ENCODE peak calls at places on chromosomes 12 and 14, in four cellular contexts. R, B, H and Y are unnamed samples.

GRCh38 chr14:96130854-96131253 is 73.8 kb upstream of the BDKRB2 start:
- DNase-seq in R (no peak), B (no peak), H (no peak), Y (no peak)

GRCh38 chr14:44887596-44887955 is 74.2 kb downstream of the KLHL28 start:
- DNase-seq in R (no peak), B (no peak), H (no peak), Y (no peak)

GRCh38 chr14:51828017-51828797 is 32.2 kb upstream of the GNG2 start:
- DNase-seq in R (peak), B (no peak), H (peak), Y (no peak)

GRCh38 chr12:94172031-94172430 is 23.7 kb downstream of the PLXNC1 start:
- DNase-seq in R (no peak), B (no peak), H (peak), Y (no peak)

GRCh38 chr14:22159049-22159448 is 430.0 kb downstream of the DAD1 start:
- DNase-seq in R (peak), B (no peak), H (no peak), Y (no peak)

GRCh38 chr12:130431176-130431575 is 93.5 kb downstream of the PIWIL1 start:
- DNase-seq in R (no peak), B (no peak), H (no peak), Y (no peak)

GRCh38 chr12:97203408-97203807 is 259.2 kb upstream of the RMST start:
- DNase-seq in R (no peak), B (no peak), H (no peak), Y (no peak)

GRCh38 chr14:99689266-99690236 is 5.5 kb downstream of the CYP46A1 start:
- DNase-seq in R (no peak), B (no peak), H (no peak), Y (no peak)

GRCh38 chr12:11812558-11813421 is 163.3 kb downstream of the ETV6 start:
- DNase-seq in R (no peak), B (no peak), H (peak), Y (no peak)

GRCh38 chr14:55416866-55417265 is 5.2 kb upstream of the ATG14 start:
- DNase-seq in R (no peak), B (no peak), H (peak), Y (no peak)

GRCh38 chr14:104635717-104636116 is 31.1 kb upstream of the TMEM179 start:
- DNase-seq in R (no peak), B (no peak), H (no peak), Y (no peak)

GRCh38 chr12:34219046-34219770 is 196.9 kb downstream of the ALG10 start:
- DNase-seq in R (no peak), B (no peak), H (no peak), Y (no peak)

GRCh38 chr12:1920971-1921370 is 2.5 kb upstream of the CACNA2D4 start:
- DNase-seq in R (no peak), B (no peak), H (no peak), Y (no peak)

GRCh38 chr14:83556746-83557460 is 1973.0 kb upstream of the FLRT2 start:
- DNase-seq in R (no peak), B (peak), H (no peak), Y (no peak)

GRCh38 chr12:116037941-116038837 is 239.3 kb downstream of the MED13L start:
- DNase-seq in R (peak), B (peak), H (no peak), Y (peak)

GRCh38 chr12:126397071-126397571 is 1331.9 kb downstream of the AACS start:
- DNase-seq in R (no peak), B (no peak), H (no peak), Y (no peak)

GRCh38 chr12:104456417-104456949 is at the start of gene CHST11:
- DNase-seq in R (peak), B (peak), H (peak), Y (peak)

GRCh38 chr12:49369723-49370145 is 2.5 kb downstream of the SPATS2 start:
- DNase-seq in R (no peak), B (no peak), H (peak), Y (no peak)

GRCh38 chr12:13000935-13001724 is 1.1 kb upstream of the HEBP1 start:
- DNase-seq in R (peak), B (no peak), H (peak), Y (no peak)

GRCh38 chr14:75833326-75834020 is 148.3 kb downstream of the TGFB3 start:
- DNase-seq in R (no peak), B (no peak), H (no peak), Y (no peak)

GRCh38 chr12:52203126-52203921 is 11.5 kb upstream of the KRT80 start:
- DNase-seq in R (peak), B (no peak), H (peak), Y (peak)

GRCh38 chr14:95294834-95295599 is 24.7 kb downstream of the CLMN start:
- DNase-seq in R (no peak), B (no peak), H (peak), Y (no peak)

GRCh38 chr14:74595006-74595735 is 16.9 kb downstream of the LTBP2 start:
- DNase-seq in R (no peak), B (no peak), H (peak), Y (no peak)

GRCh38 chr12:112807452-112807851 is 15.9 kb downstream of the RPH3A start:
- DNase-seq in R (no peak), B (no peak), H (no peak), Y (no peak)

GRCh38 chr12:120733574-120733973 is 7.9 kb downstream of the ACADS start:
- DNase-seq in R (no peak), B (no peak), H (no peak), Y (no peak)

GRCh38 chr12:96522283-96522682 is 32.9 kb downstream of the CFAP54 start:
- DNase-seq in R (no peak), B (no peak), H (no peak), Y (no peak)

GRCh38 chr12:104064842-104065441 is 611 bp downstream of the HCFC2 start:
- DNase-seq in R (no peak), B (no peak), H (peak), Y (no peak)

GRCh38 chr14:37122288-37122687 is 50.1 kb downstream of the SLC25A21 start:
- DNase-seq in R (no peak), B (peak), H (no peak), Y (peak)

GRCh38 chr12:64611430-64612286 is 1.4 kb downstream of the RASSF3 start:
- DNase-seq in R (peak), B (no peak), H (peak), Y (no peak)